ENCODE peak calls at places on chromosomes 11 and 22, in nine cellular contexts. One of them, this sample, is unnamed.

GRCh38 chr11:15770798-15771414 is 585.4 kb downstream of the SOX6 start:
- DNase-seq in fibroblast of lung: peak; percentile 59
- DNase-seq in CD8-positive, alpha-beta T cell: no peak
- DNase-seq in mammary epithelial cell: peak; percentile 28
- DNase-seq in IMR-90: peak; percentile 52
- DNase-seq in right lobe of liver: peak; percentile 54
- DNase-seq in cardiac muscle cell: peak; percentile 57
- DNase-seq in heart right ventricle: no peak
- DNase-seq in tibial artery: no peak
- DNase-seq in this sample: no peak

GRCh38 chr11:9266132-9266736 is 1.1 kb upstream of the DENND5A start:
- DNase-seq in right lobe of liver: no peak
- DNase-seq in CD8-positive, alpha-beta T cell: no peak
- DNase-seq in fibroblast of lung: no peak
- DNase-seq in mammary epithelial cell: no peak
- DNase-seq in IMR-90: no peak
- DNase-seq in heart right ventricle: no peak
- DNase-seq in cardiac muscle cell: no peak
- DNase-seq in tibial artery: peak; percentile 49
- DNase-seq in this sample: no peak

GRCh38 chr11:20000393-20001134 is 159.7 kb downstream of the DBX1 start:
- DNase-seq in heart right ventricle: peak; percentile 30
- DNase-seq in IMR-90: no peak
- DNase-seq in CD8-positive, alpha-beta T cell: no peak
- DNase-seq in mammary epithelial cell: no peak
- DNase-seq in fibroblast of lung: no peak
- DNase-seq in tibial artery: no peak
- DNase-seq in right lobe of liver: no peak
- DNase-seq in cardiac muscle cell: peak; percentile 91
- DNase-seq in this sample: no peak

GRCh38 chr11:102345923-102346322 is 1.1 kb upstream of the BIRC2 start:
- DNase-seq in mammary epithelial cell: peak; percentile 88
- DNase-seq in right lobe of liver: no peak
- DNase-seq in CD8-positive, alpha-beta T cell: no peak
- DNase-seq in fibroblast of lung: peak; percentile 37
- DNase-seq in cardiac muscle cell: no peak
- DNase-seq in IMR-90: peak; percentile 83
- DNase-seq in heart right ventricle: no peak
- DNase-seq in tibial artery: no peak
- DNase-seq in this sample: no peak

GRCh38 chr11:86610559-86611341 is 61.7 kb downstream of the ME3 start:
- DNase-seq in heart right ventricle: no peak
- DNase-seq in tibial artery: no peak
- DNase-seq in CD8-positive, alpha-beta T cell: no peak
- DNase-seq in right lobe of liver: no peak
- DNase-seq in IMR-90: no peak
- DNase-seq in cardiac muscle cell: peak; percentile 66
- DNase-seq in fibroblast of lung: no peak
- DNase-seq in mammary epithelial cell: no peak
- DNase-seq in this sample: no peak

GRCh38 chr11:20038364-20038893 is 121.8 kb downstream of the DBX1 start:
- DNase-seq in mammary epithelial cell: no peak
- DNase-seq in fibroblast of lung: no peak
- DNase-seq in CD8-positive, alpha-beta T cell: no peak
- DNase-seq in heart right ventricle: no peak
- DNase-seq in IMR-90: no peak
- DNase-seq in right lobe of liver: no peak
- DNase-seq in cardiac muscle cell: no peak
- DNase-seq in tibial artery: no peak
- DNase-seq in this sample: no peak

GRCh38 chr22:37464181-37464580 is 22.0 kb downstream of the MFNG start:
- DNase-seq in right lobe of liver: no peak
- DNase-seq in IMR-90: no peak
- DNase-seq in cardiac muscle cell: no peak
- DNase-seq in tibial artery: no peak
- DNase-seq in heart right ventricle: no peak
- DNase-seq in CD8-positive, alpha-beta T cell: no peak
- DNase-seq in fibroblast of lung: peak; percentile 36
- DNase-seq in mammary epithelial cell: no peak
- DNase-seq in this sample: no peak

GRCh38 chr11:107259826-107260225 is 197.8 kb downstream of the CWF19L2 start:
- DNase-seq in CD8-positive, alpha-beta T cell: no peak
- DNase-seq in right lobe of liver: no peak
- DNase-seq in fibroblast of lung: no peak
- DNase-seq in cardiac muscle cell: peak; percentile 13
- DNase-seq in mammary epithelial cell: no peak
- DNase-seq in tibial artery: no peak
- DNase-seq in IMR-90: no peak
- DNase-seq in heart right ventricle: no peak
- DNase-seq in this sample: no peak

GRCh38 chr11:43282607-43283440 is 29.0 kb upstream of the API5 start:
- DNase-seq in right lobe of liver: peak; percentile 51
- DNase-seq in IMR-90: peak; percentile 16
- DNase-seq in mammary epithelial cell: peak; percentile 6
- DNase-seq in fibroblast of lung: peak; percentile 36
- DNase-seq in tibial artery: no peak
- DNase-seq in cardiac muscle cell: peak; percentile 62
- DNase-seq in CD8-positive, alpha-beta T cell: peak; percentile 36
- DNase-seq in heart right ventricle: peak; percentile 43
- DNase-seq in this sample: peak; percentile 5

GRCh38 chr11:86592659-86593451 is 79.6 kb downstream of the ME3 start:
- DNase-seq in mammary epithelial cell: peak; percentile 81
- DNase-seq in fibroblast of lung: peak; percentile 84
- DNase-seq in heart right ventricle: no peak
- DNase-seq in right lobe of liver: no peak
- DNase-seq in IMR-90: peak; percentile 87
- DNase-seq in tibial artery: peak; percentile 73
- DNase-seq in CD8-positive, alpha-beta T cell: peak; percentile 63
- DNase-seq in cardiac muscle cell: peak; percentile 46
- DNase-seq in this sample: peak; percentile 48

GRCh38 chr11:125935629-125936199 is 10.1 kb upstream of the VSIG10L2 start:
- DNase-seq in fibroblast of lung: peak; percentile 11
- DNase-seq in CD8-positive, alpha-beta T cell: no peak
- DNase-seq in right lobe of liver: no peak
- DNase-seq in mammary epithelial cell: no peak
- DNase-seq in heart right ventricle: no peak
- DNase-seq in cardiac muscle cell: no peak
- DNase-seq in IMR-90: no peak
- DNase-seq in tibial artery: peak; percentile 39
- DNase-seq in this sample: no peak

GRCh38 chr11:24592342-24592741 is 95.5 kb downstream of the LUZP2 start:
- DNase-seq in IMR-90: peak; percentile 75
- DNase-seq in CD8-positive, alpha-beta T cell: no peak
- DNase-seq in heart right ventricle: no peak
- DNase-seq in tibial artery: no peak
- DNase-seq in mammary epithelial cell: no peak
- DNase-seq in cardiac muscle cell: no peak
- DNase-seq in fibroblast of lung: peak; percentile 59
- DNase-seq in right lobe of liver: no peak
- DNase-seq in this sample: no peak

GRCh38 chr22:47759909-47760308 is 997.5 kb downstream of the TBC1D22A start:
- DNase-seq in right lobe of liver: no peak
- DNase-seq in fibroblast of lung: no peak
- DNase-seq in tibial artery: no peak
- DNase-seq in CD8-positive, alpha-beta T cell: no peak
- DNase-seq in cardiac muscle cell: no peak
- DNase-seq in mammary epithelial cell: no peak
- DNase-seq in IMR-90: no peak
- DNase-seq in heart right ventricle: no peak
- DNase-seq in this sample: no peak

GRCh38 chr11:96464695-96465307 is 75.0 kb downstream of the JRKL start:
- DNase-seq in right lobe of liver: no peak
- DNase-seq in fibroblast of lung: peak; percentile 89
- DNase-seq in mammary epithelial cell: peak; percentile 54
- DNase-seq in tibial artery: no peak
- DNase-seq in CD8-positive, alpha-beta T cell: no peak
- DNase-seq in heart right ventricle: no peak
- DNase-seq in cardiac muscle cell: peak; percentile 81
- DNase-seq in IMR-90: peak; percentile 78
- DNase-seq in this sample: no peak

GRCh38 chr22:21621891-21622623 is 7.8 kb downstream of the YDJC start:
- DNase-seq in mammary epithelial cell: no peak
- DNase-seq in tibial artery: no peak
- DNase-seq in CD8-positive, alpha-beta T cell: no peak
- DNase-seq in right lobe of liver: no peak
- DNase-seq in heart right ventricle: no peak
- DNase-seq in cardiac muscle cell: no peak
- DNase-seq in IMR-90: no peak
- DNase-seq in fibroblast of lung: peak; percentile 34
- DNase-seq in this sample: no peak

GRCh38 chr22:49216579-49216978 is 611.1 kb downstream of the BRD1 start:
- DNase-seq in tibial artery: peak; percentile 17
- DNase-seq in right lobe of liver: peak; percentile 45
- DNase-seq in fibroblast of lung: no peak
- DNase-seq in IMR-90: no peak
- DNase-seq in CD8-positive, alpha-beta T cell: peak; percentile 6
- DNase-seq in cardiac muscle cell: no peak
- DNase-seq in heart right ventricle: no peak
- DNase-seq in mammary epithelial cell: no peak
- DNase-seq in this sample: no peak
- H3K9me3 ChIP-seq in tibial artery: peaks cover 12% of the 10 kb centered on the region
- H3K9me3 ChIP-seq in right lobe of liver: no peaks in the 10 kb centered on the region
- H3K9me3 ChIP-seq in fibroblast of lung: no peaks in the 10 kb centered on the region
- H3K9me3 ChIP-seq in IMR-90: peaks cover 42% of the 10 kb centered on the region
- H3K9me3 ChIP-seq in CD8-positive, alpha-beta T cell: no peaks in the 10 kb centered on the region
- H3K9me3 ChIP-seq in cardiac muscle cell: no peaks in the 10 kb centered on the region
- H3K9me3 ChIP-seq in heart right ventricle: peaks cover 24% of the 10 kb centered on the region
- H3K9me3 ChIP-seq in mammary epithelial cell: peaks cover 66% of the 10 kb centered on the region
- H3K9me3 ChIP-seq in this sample: peaks cover 11% of the 10 kb centered on the region

DNA sequence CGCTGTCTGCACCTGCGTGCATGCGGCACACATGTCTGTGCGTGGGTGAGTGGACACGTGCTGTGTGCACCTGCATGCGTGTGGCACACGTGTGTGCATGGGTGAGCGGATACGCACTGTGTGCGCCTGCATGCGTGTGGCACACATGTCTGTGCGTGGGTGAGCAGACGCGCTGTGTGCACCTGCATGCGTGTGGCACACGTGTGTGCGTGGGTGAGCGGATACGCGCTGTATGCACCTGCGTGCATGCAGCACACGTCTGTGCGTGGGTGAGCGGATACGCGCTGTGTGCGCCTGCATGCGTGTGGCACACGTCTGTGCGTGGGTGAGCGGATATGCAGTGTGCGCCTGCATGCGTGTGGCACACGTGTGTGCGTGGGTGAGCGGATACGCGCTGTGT is 27.1 kb upstream of the ACR start:
- DNase-seq in tibial artery: no peak
- DNase-seq in fibroblast of lung: no peak
- DNase-seq in CD8-positive, alpha-beta T cell: no peak
- DNase-seq in cardiac muscle cell: no peak
- DNase-seq in right lobe of liver: peak; percentile 36
- DNase-seq in heart right ventricle: no peak
- DNase-seq in IMR-90: no peak
- DNase-seq in mammary epithelial cell: no peak
- DNase-seq in this sample: no peak
- TF ChIP-seq CTCF in tibial artery: no peak
- TF ChIP-seq CTCF in fibroblast of lung: no peak
- TF ChIP-seq CTCF in CD8-positive, alpha-beta T cell: no peak
- TF ChIP-seq CTCF in cardiac muscle cell: no peak
- TF ChIP-seq CTCF in right lobe of liver: no peak
- TF ChIP-seq CTCF in heart right ventricle: no peak
- TF ChIP-seq CTCF in IMR-90: no peak
- TF ChIP-seq CTCF in mammary epithelial cell: no peak
- TF ChIP-seq CTCF in this sample: no peak

DNA sequence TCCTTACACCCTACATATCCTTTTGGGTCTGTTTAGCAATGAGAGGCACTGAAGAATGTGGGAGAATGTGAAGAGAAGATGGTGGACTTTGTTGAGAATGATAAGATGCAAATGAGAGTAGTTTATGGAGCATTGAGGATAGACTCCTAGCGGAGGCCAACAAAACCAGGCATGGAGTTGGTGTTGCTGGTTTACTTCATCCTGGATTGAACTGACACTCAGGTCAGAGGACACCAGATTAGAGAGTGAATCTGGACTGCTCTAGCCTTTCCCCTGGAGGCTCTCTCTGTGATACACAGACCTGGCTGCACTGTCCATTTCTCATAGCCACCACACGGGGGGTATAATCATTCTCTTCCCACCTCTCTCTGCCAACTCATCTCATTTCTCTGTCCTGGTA is 98.7 kb downstream of the MICAL2 start:
- DNase-seq in mammary epithelial cell: no peak
- DNase-seq in right lobe of liver: no peak
- DNase-seq in IMR-90: no peak
- DNase-seq in CD8-positive, alpha-beta T cell: no peak
- DNase-seq in heart right ventricle: no peak
- DNase-seq in fibroblast of lung: no peak
- DNase-seq in cardiac muscle cell: no peak
- DNase-seq in tibial artery: no peak
- DNase-seq in this sample: no peak
- H3K27ac ChIP-seq in mammary epithelial cell: no peak overlapping the region
- H3K27ac ChIP-seq in right lobe of liver: no peak overlapping the region
- H3K27ac ChIP-seq in IMR-90: no peak overlapping the region
- H3K27ac ChIP-seq in CD8-positive, alpha-beta T cell: no peak overlapping the region
- H3K27ac ChIP-seq in heart right ventricle: no peak overlapping the region
- H3K27ac ChIP-seq in fibroblast of lung: no peak overlapping the region
- H3K27ac ChIP-seq in cardiac muscle cell: peak overlapping the region; percentile 38
- H3K27ac ChIP-seq in tibial artery: peak overlapping the region; percentile 13
- H3K27ac ChIP-seq in this sample: no peak overlapping the region

GRCh38 chr11:50278756-50279155 is 246.1 kb downstream of the OR4C45 start:
- DNase-seq in cardiac muscle cell: no peak
- DNase-seq in tibial artery: no peak
- DNase-seq in IMR-90: no peak
- DNase-seq in right lobe of liver: no peak
- DNase-seq in heart right ventricle: no peak
- DNase-seq in mammary epithelial cell: no peak
- DNase-seq in CD8-positive, alpha-beta T cell: no peak
- DNase-seq in fibroblast of lung: no peak
- DNase-seq in this sample: no peak

DNA sequence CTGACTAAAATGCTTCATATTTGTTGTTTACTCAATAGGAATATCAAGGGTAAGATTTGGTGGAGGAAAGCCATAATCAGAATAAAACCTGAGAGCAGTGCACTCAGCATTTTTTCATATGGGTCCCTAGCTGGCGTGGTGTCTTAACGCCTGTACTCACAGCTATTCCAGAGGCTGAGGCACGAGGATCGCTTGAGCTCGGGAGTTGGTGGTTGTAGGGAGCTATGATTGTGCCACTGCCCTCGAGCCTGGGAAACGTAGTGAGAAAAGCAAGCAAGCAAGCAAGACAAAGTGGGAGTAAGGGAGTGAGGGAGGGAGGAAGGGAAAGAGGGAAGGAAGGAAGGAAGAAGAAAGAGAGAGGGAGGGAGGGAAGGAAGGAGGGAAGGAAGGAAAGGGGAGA is 242.5 kb downstream of the OR4C45 start:
- DNase-seq in cardiac muscle cell: no peak
- DNase-seq in CD8-positive, alpha-beta T cell: no peak
- DNase-seq in right lobe of liver: no peak
- DNase-seq in IMR-90: no peak
- DNase-seq in mammary epithelial cell: no peak
- DNase-seq in tibial artery: no peak
- DNase-seq in fibroblast of lung: no peak
- DNase-seq in heart right ventricle: no peak
- DNase-seq in this sample: no peak
- H3K9me3 ChIP-seq in cardiac muscle cell: no peaks in the 10 kb centered on the region
- H3K9me3 ChIP-seq in CD8-positive, alpha-beta T cell: no peaks in the 10 kb centered on the region
- H3K9me3 ChIP-seq in right lobe of liver: no peaks in the 10 kb centered on the region
- H3K9me3 ChIP-seq in IMR-90: peaks cover 18% of the 10 kb centered on the region
- H3K9me3 ChIP-seq in mammary epithelial cell: peaks cover 25% of the 10 kb centered on the region
- H3K9me3 ChIP-seq in tibial artery: no peaks in the 10 kb centered on the region
- H3K9me3 ChIP-seq in fibroblast of lung: no peaks in the 10 kb centered on the region
- H3K9me3 ChIP-seq in heart right ventricle: no peaks in the 10 kb centered on the region
- H3K9me3 ChIP-seq in this sample: no peaks in the 10 kb centered on the region